ENCODE peak calls at places on chromosome 3, in six cellular contexts. One of them, this sample, is unnamed.

GRCh38 chr3:45330500-45331295 is 57.7 kb upstream of the LARS2 start:
- DNase-seq in aorta: no peak
- DNase-seq in kidney: no peak
- DNase-seq in HFF-Myc: no peak
- DNase-seq in ovary: no peak
- DNase-seq in NT2/D1: no peak
- DNase-seq in this sample: no peak

GRCh38 chr3:113097821-113098516 is 107.2 kb downstream of the GTPBP8 start:
- DNase-seq in HFF-Myc: peak; percentile 66
- DNase-seq in kidney: no peak
- DNase-seq in aorta: no peak
- DNase-seq in ovary: no peak
- DNase-seq in NT2/D1: no peak
- DNase-seq in this sample: peak; percentile 62

GRCh38 chr3:16639806-16640205 is 34.6 kb upstream of the DAZL start:
- DNase-seq in HFF-Myc: no peak
- DNase-seq in ovary: no peak
- DNase-seq in aorta: no peak
- DNase-seq in kidney: no peak
- DNase-seq in NT2/D1: no peak
- DNase-seq in this sample: no peak

GRCh38 chr3:45870099-45870498 is 16.2 kb upstream of the CCR9 start:
- DNase-seq in kidney: no peak
- DNase-seq in NT2/D1: no peak
- DNase-seq in aorta: no peak
- DNase-seq in HFF-Myc: no peak
- DNase-seq in ovary: no peak
- DNase-seq in this sample: no peak

GRCh38 chr3:71453319-71453718 is 130.2 kb downstream of the FOXP1 start:
- DNase-seq in kidney: no peak
- DNase-seq in NT2/D1: no peak
- DNase-seq in HFF-Myc: no peak
- DNase-seq in aorta: no peak
- DNase-seq in ovary: no peak
- DNase-seq in this sample: no peak

GRCh38 chr3:9302425-9303181 is 53.2 kb upstream of the SRGAP3 start:
- DNase-seq in HFF-Myc: peak; percentile 39
- DNase-seq in ovary: peak; percentile 87
- DNase-seq in NT2/D1: peak; percentile 83
- DNase-seq in kidney: peak; percentile 92
- DNase-seq in aorta: peak; percentile 93
- DNase-seq in this sample: no peak

GRCh38 chr3:110579841-110580550 is 491.6 kb upstream of the NECTIN3 start:
- DNase-seq in ovary: no peak
- DNase-seq in kidney: no peak
- DNase-seq in HFF-Myc: no peak
- DNase-seq in NT2/D1: no peak
- DNase-seq in aorta: no peak
- DNase-seq in this sample: no peak

GRCh38 chr3:36937492-36937891 is 7.4 kb downstream of the TRANK1 start:
- DNase-seq in kidney: no peak
- DNase-seq in aorta: no peak
- DNase-seq in NT2/D1: no peak
- DNase-seq in HFF-Myc: no peak
- DNase-seq in ovary: no peak
- DNase-seq in this sample: no peak

GRCh38 chr3:69370156-69370944 is 15.5 kb downstream of the FRMD4B start:
- DNase-seq in HFF-Myc: no peak
- DNase-seq in kidney: peak; percentile 80
- DNase-seq in aorta: peak; percentile 85
- DNase-seq in ovary: no peak
- DNase-seq in NT2/D1: no peak
- DNase-seq in this sample: no peak

GRCh38 chr3:124873241-124873640 is 13.9 kb downstream of the ITGB5 start:
- DNase-seq in ovary: no peak
- DNase-seq in aorta: no peak
- DNase-seq in HFF-Myc: no peak
- DNase-seq in NT2/D1: no peak
- DNase-seq in kidney: no peak
- DNase-seq in this sample: no peak

GRCh38 chr3:159593927-159594605 is 394.6 kb upstream of the IL12A start:
- DNase-seq in aorta: no peak
- DNase-seq in ovary: no peak
- DNase-seq in HFF-Myc: no peak
- DNase-seq in NT2/D1: no peak
- DNase-seq in kidney: no peak
- DNase-seq in this sample: no peak

GRCh38 chr3:17088602-17089313 is 204.0 kb downstream of the PLCL2 start:
- DNase-seq in NT2/D1: no peak
- DNase-seq in ovary: no peak
- DNase-seq in HFF-Myc: no peak
- DNase-seq in aorta: no peak
- DNase-seq in kidney: no peak
- DNase-seq in this sample: no peak

GRCh38 chr3:157373783-157374182 is 62.9 kb upstream of the PTX3 start:
- DNase-seq in ovary: no peak
- DNase-seq in aorta: no peak
- DNase-seq in HFF-Myc: peak; percentile 88
- DNase-seq in NT2/D1: no peak
- DNase-seq in kidney: no peak
- DNase-seq in this sample: peak; percentile 71

GRCh38 chr3:160665784-160666526 is 11.0 kb upstream of the ARL14 start:
- DNase-seq in ovary: no peak
- DNase-seq in aorta: no peak
- DNase-seq in HFF-Myc: peak; percentile 49
- DNase-seq in kidney: no peak
- DNase-seq in NT2/D1: no peak
- DNase-seq in this sample: peak; percentile 87

GRCh38 chr3:101824691-101825090 is 24.6 kb upstream of the NFKBIZ start:
- DNase-seq in aorta: no peak
- DNase-seq in HFF-Myc: no peak
- DNase-seq in ovary: no peak
- DNase-seq in kidney: no peak
- DNase-seq in NT2/D1: no peak
- DNase-seq in this sample: no peak

GRCh38 chr3:15756505-15756904 is 41.3 kb downstream of the ANKRD28 start:
- DNase-seq in NT2/D1: peak; percentile 42
- DNase-seq in ovary: no peak
- DNase-seq in aorta: no peak
- DNase-seq in HFF-Myc: no peak
- DNase-seq in kidney: no peak
- DNase-seq in this sample: no peak

GRCh38 chr3:108305484-108306172 is 9.3 kb downstream of the HHLA2 start:
- DNase-seq in kidney: peak; percentile 64
- DNase-seq in HFF-Myc: no peak
- DNase-seq in NT2/D1: no peak
- DNase-seq in aorta: no peak
- DNase-seq in ovary: no peak
- DNase-seq in this sample: no peak

GRCh38 chr3:181723568-181724431 is 12.1 kb downstream of the SOX2 start:
- DNase-seq in NT2/D1: no peak
- DNase-seq in aorta: no peak
- DNase-seq in kidney: no peak
- DNase-seq in ovary: no peak
- DNase-seq in HFF-Myc: no peak
- DNase-seq in this sample: no peak

GRCh38 chr3:181725830-181726229 is 14.1 kb downstream of the SOX2 start:
- DNase-seq in kidney: no peak
- DNase-seq in HFF-Myc: no peak
- DNase-seq in NT2/D1: no peak
- DNase-seq in aorta: no peak
- DNase-seq in ovary: no peak
- DNase-seq in this sample: no peak

GRCh38 chr3:181726351-181727121 is 14.8 kb downstream of the SOX2 start:
- DNase-seq in NT2/D1: no peak
- DNase-seq in HFF-Myc: no peak
- DNase-seq in kidney: no peak
- DNase-seq in ovary: no peak
- DNase-seq in aorta: no peak
- DNase-seq in this sample: no peak

GRCh38 chr3:181724432-181724740 is 12.7 kb downstream of the SOX2 start:
- DNase-seq in kidney: no peak
- DNase-seq in HFF-Myc: no peak
- DNase-seq in aorta: no peak
- DNase-seq in ovary: no peak
- DNase-seq in NT2/D1: no peak
- DNase-seq in this sample: no peak

GRCh38 chr3:181725033-181725775 is 13.5 kb downstream of the SOX2 start:
- DNase-seq in ovary: no peak
- DNase-seq in aorta: no peak
- DNase-seq in HFF-Myc: no peak
- DNase-seq in kidney: no peak
- DNase-seq in NT2/D1: no peak
- DNase-seq in this sample: no peak
- H3K4me3 ChIP-seq in ovary: no peak overlapping the region
- H3K4me3 ChIP-seq in aorta: no peak overlapping the region
- H3K4me3 ChIP-seq in HFF-Myc: no peak overlapping the region
- H3K4me3 ChIP-seq in kidney: no peak overlapping the region
- H3K4me3 ChIP-seq in NT2/D1: no peak overlapping the region
- H3K4me3 ChIP-seq in this sample: no peak overlapping the region

GRCh38 chr3:151384741-151385174 is at the start of gene P2RY12:
- DNase-seq in HFF-Myc: no peak
- DNase-seq in NT2/D1: no peak
- DNase-seq in ovary: no peak
- DNase-seq in kidney: no peak
- DNase-seq in aorta: no peak
- DNase-seq in this sample: no peak
- H3K4me3 ChIP-seq in HFF-Myc: no peak within 1 kb of the TSS
- H3K4me3 ChIP-seq in NT2/D1: no peak within 1 kb of the TSS
- H3K4me3 ChIP-seq in ovary: peak within 1 kb of the TSS; percentile 25
- H3K4me3 ChIP-seq in kidney: peak within 1 kb of the TSS; percentile 35
- H3K4me3 ChIP-seq in aorta: no peak within 1 kb of the TSS
- H3K4me3 ChIP-seq in this sample: no peak within 1 kb of the TSS

DNA sequence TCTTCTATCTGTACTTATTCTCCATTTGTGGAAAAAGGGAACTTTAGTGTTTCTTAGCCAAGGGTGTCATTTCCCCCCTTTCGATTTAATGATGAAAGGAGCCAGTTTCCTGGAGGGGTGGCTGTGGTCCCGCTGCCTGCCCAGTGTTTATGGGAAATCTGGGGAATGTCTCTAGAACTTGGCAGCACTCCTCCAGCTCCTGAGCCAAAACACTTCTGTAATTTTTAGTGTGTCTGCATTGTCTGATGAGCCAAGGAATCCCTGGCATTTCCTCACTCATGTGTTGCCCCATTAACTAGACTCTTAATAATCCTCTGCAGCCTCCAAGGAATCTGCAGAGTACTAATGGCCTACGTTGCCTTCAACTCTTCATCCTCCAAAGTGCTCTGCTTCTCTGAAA is 448.8 kb downstream of the GRM7 start:
- DNase-seq in HFF-Myc: no peak
- DNase-seq in kidney: peak; percentile 81
- DNase-seq in ovary: peak; percentile 27
- DNase-seq in aorta: peak; percentile 77
- DNase-seq in NT2/D1: peak; percentile 2
- DNase-seq in this sample: no peak
- H3K4me3 ChIP-seq in HFF-Myc: no peak overlapping the region
- H3K4me3 ChIP-seq in kidney: no peak overlapping the region
- H3K4me3 ChIP-seq in ovary: no peak overlapping the region
- H3K4me3 ChIP-seq in aorta: no peak overlapping the region
- H3K4me3 ChIP-seq in NT2/D1: no peak overlapping the region
- H3K4me3 ChIP-seq in this sample: no peak overlapping the region

GRCh38 chr3:29331830-29332637 is 51.2 kb downstream of the RBMS3 start:
- DNase-seq in kidney: no peak
- DNase-seq in aorta: no peak
- DNase-seq in ovary: no peak
- DNase-seq in HFF-Myc: no peak
- DNase-seq in NT2/D1: no peak
- DNase-seq in this sample: no peak

GRCh38 chr3:29335438-29335837 is 54.6 kb downstream of the RBMS3 start:
- DNase-seq in aorta: peak; percentile 81
- DNase-seq in NT2/D1: no peak
- DNase-seq in kidney: peak; percentile 75
- DNase-seq in HFF-Myc: peak; percentile 98
- DNase-seq in ovary: peak; percentile 77
- DNase-seq in this sample: peak; percentile 96

GRCh38 chr3:29335921-29336320 is 55.0 kb downstream of the RBMS3 start:
- DNase-seq in kidney: no peak
- DNase-seq in NT2/D1: no peak
- DNase-seq in ovary: no peak
- DNase-seq in aorta: no peak
- DNase-seq in HFF-Myc: no peak
- DNase-seq in this sample: no peak

GRCh38 chr3:29333520-29333919 is 52.6 kb downstream of the RBMS3 start:
- DNase-seq in HFF-Myc: no peak
- DNase-seq in aorta: no peak
- DNase-seq in kidney: no peak
- DNase-seq in ovary: no peak
- DNase-seq in NT2/D1: no peak
- DNase-seq in this sample: no peak

DNA sequence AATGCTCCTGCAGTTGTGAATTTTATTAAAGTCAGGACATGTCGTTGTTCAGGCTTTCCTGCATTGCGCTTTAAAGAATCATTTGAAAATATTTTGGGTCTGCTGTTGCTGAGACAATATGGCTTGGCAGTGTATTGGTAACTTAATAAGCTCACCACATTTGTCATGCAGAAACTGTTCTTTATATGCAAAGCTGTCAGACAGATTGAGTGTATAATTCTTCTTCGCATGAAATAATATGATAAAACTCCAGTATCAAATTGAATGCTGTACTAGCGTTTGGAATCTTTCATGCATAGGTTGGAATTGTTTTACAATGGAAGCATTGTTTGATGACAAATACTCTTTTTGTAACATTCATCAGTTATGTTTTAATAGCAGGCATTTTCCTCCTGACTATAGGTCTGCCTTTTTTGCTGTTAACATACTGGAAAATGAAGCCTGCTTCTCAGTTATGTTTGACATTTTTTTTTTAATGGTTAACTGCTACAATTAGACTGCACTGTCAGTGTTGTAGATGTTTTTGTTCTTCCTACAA is 53.9 kb downstream of the RBMS3 start:
- DNase-seq in aorta: no peak
- DNase-seq in kidney: no peak
- DNase-seq in ovary: no peak
- DNase-seq in HFF-Myc: no peak
- DNase-seq in NT2/D1: no peak
- DNase-seq in this sample: no peak
- H3K4me3 ChIP-seq in aorta: no peak overlapping the region
- H3K4me3 ChIP-seq in kidney: no peak overlapping the region
- H3K4me3 ChIP-seq in ovary: no peak overlapping the region
- H3K4me3 ChIP-seq in HFF-Myc: no peak overlapping the region
- H3K4me3 ChIP-seq in NT2/D1: no peak overlapping the region
- H3K4me3 ChIP-seq in this sample: no peak overlapping the region

This sample was measured in AG09309.